ENCODE peak calls at places on chromosome 9, in eight cellular contexts. C is fibroblast of mammary gland, E is endodermal cell, D is thoracic aorta, N is cardiac fibroblast, M is brain microvascular endothelial cell, S is Panc1, P is right atrium auricular region. L is an unnamed sample.

GRCh38 chr9:121684381-121685145 is 33.1 kb downstream of the DAB2IP start:
- DNase-seq in P (no peak), M (no peak), D (no peak), C (peak; percentile 32), E (peak; percentile 94), N (peak; percentile 53), S (no peak), L (no peak)

GRCh38 chr9:79581794-79582193 is 10.0 kb downstream of the TLE4 start:
- DNase-seq in S (no peak), C (peak; percentile 85), P (no peak), M (peak; percentile 85), D (no peak), N (peak; percentile 72), E (peak; percentile 61), L (no peak)

GRCh38 chr9:129459550-129460322 is 161.2 kb downstream of the C9orf50 start:
- DNase-seq in C (no peak), N (no peak), P (no peak), D (no peak), S (no peak), M (no peak), E (no peak), L (no peak)

GRCh38 chr9:118990949-118991348 is 378.3 kb downstream of the BRINP1 start:
- DNase-seq in E (no peak), D (peak; percentile 3), P (no peak), C (no peak), S (no peak), N (no peak), M (no peak), L (no peak)

GRCh38 chr9:125519741-125520140 is 187.3 kb downstream of the MAPKAP1 start:
- DNase-seq in C (no peak), D (no peak), N (no peak), S (no peak), M (no peak), P (no peak), E (no peak), L (no peak)

GRCh38 chr9:133608382-133608781 is 807 bp downstream of the FAM163B start:
- DNase-seq in S (no peak), P (no peak), N (no peak), D (no peak), M (no peak), C (no peak), E (no peak), L (no peak)

GRCh38 chr9:92762196-92762595 is 2.4 kb downstream of the BICD2 start:
- DNase-seq in C (no peak), S (no peak), M (no peak), N (no peak), P (no peak), D (no peak), E (no peak), L (no peak)

GRCh38 chr9:134412298-134412711 is 86.0 kb downstream of the RXRA start:
- DNase-seq in E (peak; percentile 72), C (no peak), P (no peak), D (no peak), N (no peak), M (no peak), S (no peak), L (no peak)

GRCh38 chr9:129864991-129865647 is 29.9 kb downstream of the USP20 start:
- DNase-seq in P (no peak), S (no peak), D (no peak), N (no peak), E (no peak), C (no peak), M (no peak), L (no peak)

GRCh38 chr9:93250185-93250584 is 66.2 kb downstream of the WNK2 start:
- DNase-seq in S (no peak), C (no peak), M (no peak), D (no peak), P (no peak), E (no peak), N (no peak), L (no peak)

GRCh38 chr9:121878208-121878835 is 214.8 kb downstream of the TTLL11 start:
- DNase-seq in D (no peak), N (no peak), E (peak; percentile 29), P (no peak), C (no peak), S (no peak), M (no peak), L (no peak)

GRCh38 chr9:134871941-134872340 is 8.7 kb upstream of the FCN2 start:
- DNase-seq in P (no peak), C (no peak), S (no peak), D (no peak), M (no peak), E (no peak), N (no peak), L (no peak)

GRCh38 chr9:8297047-8297446 is 497.5 kb upstream of the DMAC1 start:
- DNase-seq in M (no peak), N (no peak), D (no peak), P (no peak), E (no peak), C (no peak), S (no peak), L (no peak)

GRCh38 chr9:105053209-105053652 is 125.3 kb upstream of the ABCA1 start:
- DNase-seq in C (peak; percentile 96), M (peak; percentile 92), P (no peak), N (peak; percentile 72), S (no peak), E (no peak), D (no peak), L (peak; percentile 31)

GRCh38 chr9:33952066-33952465 is 96.6 kb downstream of the UBAP2 start:
- DNase-seq in M (no peak), P (no peak), E (no peak), S (no peak), D (no peak), N (no peak), C (no peak), L (no peak)

GRCh38 chr9:131323629-131324028 is 34.1 kb downstream of the PLPP7 start:
- DNase-seq in N (no peak), P (no peak), D (no peak), S (no peak), M (no peak), E (no peak), C (no peak), L (no peak)

GRCh38 chr9:2228641-2229040 is 213.5 kb downstream of the SMARCA2 start:
- DNase-seq in C (no peak), E (no peak), S (no peak), N (no peak), D (no peak), M (no peak), P (no peak), L (no peak)
- TF ChIP-seq CTCF in C (no peak), E (no peak), S (no peak), N (no peak), D (no peak), M (no peak), P (no peak), L (no peak)

DNA sequence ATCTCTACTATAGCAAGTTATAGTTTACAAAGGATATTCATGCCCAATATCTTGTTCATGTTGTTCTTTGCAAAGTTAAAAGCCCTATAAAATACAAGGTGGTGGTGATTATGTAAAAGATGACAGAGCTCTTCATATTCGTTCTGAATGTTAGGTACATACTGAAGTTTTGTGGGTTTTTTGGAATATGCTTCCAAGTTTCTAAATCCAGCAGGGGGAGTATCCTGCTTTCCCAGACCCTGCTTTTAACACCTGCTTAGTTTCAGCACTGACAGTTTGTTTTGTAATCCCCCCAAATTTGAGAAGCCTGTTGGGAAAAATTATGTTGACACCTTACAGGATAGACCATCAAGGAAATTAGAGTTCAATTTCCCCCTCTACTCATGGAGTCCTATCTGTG is 438.3 kb downstream of the SH3GL2 start:
- DNase-seq in P (no peak), D (no peak), S (no peak), C (no peak), N (no peak), M (no peak), E (no peak), L (no peak)
- TF ChIP-seq CTCF in P (no peak), D (no peak), S (no peak), C (no peak), N (no peak), M (peak; percentile 22), E (peak; percentile 58), L (no peak)

DNA sequence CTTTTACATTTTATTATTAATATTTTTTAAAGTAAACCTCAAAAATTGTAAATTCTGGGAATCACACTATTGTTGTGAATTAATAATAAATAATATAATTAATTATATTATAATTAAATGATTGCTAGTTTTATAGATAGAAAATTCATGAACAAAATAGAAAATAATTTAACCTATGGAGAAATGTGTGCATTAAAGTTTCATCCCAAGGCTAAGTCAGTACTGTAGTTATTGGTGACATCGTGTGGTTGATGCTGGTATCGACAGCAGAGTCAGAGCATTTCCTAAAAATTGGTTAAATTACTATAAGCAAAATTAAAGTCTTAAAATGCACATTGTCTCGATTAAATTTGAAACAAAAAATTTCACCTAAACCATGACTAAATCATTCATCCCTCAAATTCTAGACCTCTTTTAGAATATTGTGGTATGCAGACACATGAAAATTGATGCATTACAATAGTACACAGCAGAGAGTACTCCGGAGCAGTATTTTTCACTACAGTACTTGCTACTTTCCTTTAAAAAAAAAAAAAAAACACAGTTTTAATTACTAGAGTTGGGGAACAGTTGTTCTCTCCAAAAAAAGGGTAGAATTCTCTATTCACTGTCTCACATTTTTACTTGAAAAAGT is 73.9 kb downstream of the RORB start:
- DNase-seq in S (peak; percentile 17), C (peak; percentile 56), D (no peak), E (peak; percentile 68), N (peak; percentile 49), M (peak; percentile 32), P (no peak), L (no peak)
- TF ChIP-seq CTCF in S (peak; percentile 50), C (peak; percentile 83), D (peak; percentile 45), E (peak; percentile 89), N (peak; percentile 77), M (peak; percentile 72), P (peak; percentile 47), L (no peak)

GRCh38 chr9:38334234-38334633 is 58.3 kb upstream of the ALDH1B1 start:
- DNase-seq in N (no peak), S (no peak), D (no peak), P (no peak), M (no peak), E (peak; percentile 76), C (no peak), L (no peak)
- TF ChIP-seq CTCF in N (peak; percentile 23), S (peak; percentile 51), D (peak; percentile 23), P (no peak), M (peak; percentile 46), E (peak; percentile 88), C (peak; percentile 43), L (no peak)

L was measured in omental fat pad.